ENCODE peak calls at places on chromosomes 5 and 9, in five cellular contexts. One of them, this sample, is unnamed.

GRCh38 chr5:76041863-76042262 is 41.3 kb upstream of the SV2C start:
- DNase-seq in kidney epithelial cell: no peak
- DNase-seq in IMR-90: no peak
- DNase-seq in astrocyte: no peak
- DNase-seq in lower lobe of right lung: no peak
- DNase-seq in this sample: no peak

GRCh38 chr5:84861306-84861705 is 476.6 kb upstream of the EDIL3 start:
- DNase-seq in IMR-90: peak
- DNase-seq in lower lobe of right lung: no peak
- DNase-seq in astrocyte: peak
- DNase-seq in kidney epithelial cell: no peak
- DNase-seq in this sample: no peak

GRCh38 chr9:130181645-130182044 is 9.4 kb downstream of the NCS1 start:
- DNase-seq in lower lobe of right lung: no peak
- DNase-seq in IMR-90: no peak
- DNase-seq in astrocyte: no peak
- DNase-seq in kidney epithelial cell: no peak
- DNase-seq in this sample: no peak

GRCh38 chr9:99162759-99163364 is 57.9 kb downstream of the TGFBR1 start:
- DNase-seq in lower lobe of right lung: no peak
- DNase-seq in IMR-90: peak
- DNase-seq in kidney epithelial cell: no peak
- DNase-seq in astrocyte: peak
- DNase-seq in this sample: peak

GRCh38 chr9:19781240-19781639 is 7.6 kb downstream of the SLC24A2 start:
- DNase-seq in astrocyte: no peak
- DNase-seq in kidney epithelial cell: no peak
- DNase-seq in lower lobe of right lung: no peak
- DNase-seq in IMR-90: no peak
- DNase-seq in this sample: no peak

GRCh38 chr5:154940375-154940771 is 500 bp upstream of the MRPL22 start:
- DNase-seq in kidney epithelial cell: no peak
- DNase-seq in IMR-90: no peak
- DNase-seq in lower lobe of right lung: no peak
- DNase-seq in astrocyte: no peak
- DNase-seq in this sample: no peak

GRCh38 chr5:154840435-154841272 is 9.7 kb downstream of the FAXDC2 start:
- DNase-seq in kidney epithelial cell: no peak
- DNase-seq in lower lobe of right lung: no peak
- DNase-seq in IMR-90: no peak
- DNase-seq in astrocyte: no peak
- DNase-seq in this sample: no peak

GRCh38 chr5:6379246-6379645 is 899 bp upstream of the MED10 start:
- DNase-seq in IMR-90: no peak
- DNase-seq in lower lobe of right lung: no peak
- DNase-seq in astrocyte: no peak
- DNase-seq in kidney epithelial cell: no peak
- DNase-seq in this sample: no peak

GRCh38 chr5:165334186-165334585 is 1828.8 kb downstream of the MAT2B start:
- DNase-seq in lower lobe of right lung: no peak
- DNase-seq in astrocyte: peak
- DNase-seq in IMR-90: peak
- DNase-seq in kidney epithelial cell: peak
- DNase-seq in this sample: peak

GRCh38 chr5:83987513-83988292 is 267.0 kb upstream of the HAPLN1 start:
- DNase-seq in kidney epithelial cell: no peak
- DNase-seq in IMR-90: no peak
- DNase-seq in astrocyte: no peak
- DNase-seq in lower lobe of right lung: no peak
- DNase-seq in this sample: peak

GRCh38 chr5:99948850-99949249 is 586.3 kb upstream of the FAM174A start:
- DNase-seq in kidney epithelial cell: no peak
- DNase-seq in IMR-90: no peak
- DNase-seq in astrocyte: no peak
- DNase-seq in lower lobe of right lung: no peak
- DNase-seq in this sample: no peak

GRCh38 chr9:32723801-32724200 is 59.5 kb upstream of the TMEM215 start:
- DNase-seq in astrocyte: peak
- DNase-seq in lower lobe of right lung: no peak
- DNase-seq in kidney epithelial cell: no peak
- DNase-seq in IMR-90: no peak
- DNase-seq in this sample: no peak

GRCh38 chr9:89466451-89467277 is 31.2 kb downstream of the SEMA4D start:
- DNase-seq in kidney epithelial cell: peak
- DNase-seq in lower lobe of right lung: no peak
- DNase-seq in IMR-90: no peak
- DNase-seq in astrocyte: no peak
- DNase-seq in this sample: no peak

GRCh38 chr5:133353741-133354140 is 258.6 kb downstream of the FSTL4 start:
- DNase-seq in lower lobe of right lung: no peak
- DNase-seq in astrocyte: no peak
- DNase-seq in kidney epithelial cell: no peak
- DNase-seq in IMR-90: no peak
- DNase-seq in this sample: no peak

GRCh38 chr5:159897786-159898393 is 18.4 kb upstream of the ADRA1B start:
- DNase-seq in IMR-90: no peak
- DNase-seq in kidney epithelial cell: no peak
- DNase-seq in astrocyte: no peak
- DNase-seq in lower lobe of right lung: peak
- DNase-seq in this sample: no peak

GRCh38 chr5:151288180-151288579 is 15.4 kb downstream of the SLC36A3 start:
- DNase-seq in lower lobe of right lung: no peak
- DNase-seq in kidney epithelial cell: no peak
- DNase-seq in astrocyte: no peak
- DNase-seq in IMR-90: no peak
- DNase-seq in this sample: no peak

GRCh38 chr9:15142903-15143534 is 164.0 kb downstream of the TTC39B start:
- DNase-seq in astrocyte: peak
- DNase-seq in lower lobe of right lung: no peak
- DNase-seq in kidney epithelial cell: no peak
- DNase-seq in IMR-90: peak
- DNase-seq in this sample: peak

GRCh38 chr9:100426532-100427365 is at the start of gene MSANTD3:
- DNase-seq in IMR-90: peak
- DNase-seq in astrocyte: peak
- DNase-seq in lower lobe of right lung: peak
- DNase-seq in kidney epithelial cell: no peak
- DNase-seq in this sample: peak

GRCh38 chr9:21031091-21031817 is at the start of gene HACD4:
- DNase-seq in astrocyte: peak
- DNase-seq in lower lobe of right lung: peak
- DNase-seq in IMR-90: peak
- DNase-seq in kidney epithelial cell: no peak
- DNase-seq in this sample: peak

GRCh38 chr5:72096602-72097205 is 10.6 kb upstream of the MAP1B start:
- DNase-seq in IMR-90: no peak
- DNase-seq in lower lobe of right lung: no peak
- DNase-seq in astrocyte: no peak
- DNase-seq in kidney epithelial cell: no peak
- DNase-seq in this sample: no peak

GRCh38 chr5:141662028-141662427 is 10.8 kb upstream of the FCHSD1 start:
- DNase-seq in lower lobe of right lung: no peak
- DNase-seq in astrocyte: no peak
- DNase-seq in IMR-90: no peak
- DNase-seq in kidney epithelial cell: no peak
- DNase-seq in this sample: no peak

GRCh38 chr5:95620030-95620869 is at the start of gene GPR150:
- DNase-seq in astrocyte: peak
- DNase-seq in lower lobe of right lung: peak
- DNase-seq in kidney epithelial cell: no peak
- DNase-seq in IMR-90: peak
- DNase-seq in this sample: no peak

GRCh38 chr9:114561771-114562170 is 25.8 kb upstream of the ATP6V1G1 start:
- DNase-seq in kidney epithelial cell: no peak
- DNase-seq in lower lobe of right lung: no peak
- DNase-seq in astrocyte: no peak
- DNase-seq in IMR-90: no peak
- DNase-seq in this sample: no peak

GRCh38 chr9:114086607-114087006 is 8.5 kb upstream of the AMBP start:
- DNase-seq in astrocyte: no peak
- DNase-seq in IMR-90: no peak
- DNase-seq in kidney epithelial cell: no peak
- DNase-seq in lower lobe of right lung: no peak
- DNase-seq in this sample: no peak

GRCh38 chr9:82491604-82492003 is 503.0 kb downstream of the SPATA31D1 start:
- DNase-seq in IMR-90: peak
- DNase-seq in lower lobe of right lung: no peak
- DNase-seq in kidney epithelial cell: no peak
- DNase-seq in astrocyte: peak
- DNase-seq in this sample: peak

GRCh38 chr9:92426501-92426900 is 2.2 kb upstream of the OMD start:
- DNase-seq in astrocyte: no peak
- DNase-seq in lower lobe of right lung: no peak
- DNase-seq in IMR-90: no peak
- DNase-seq in kidney epithelial cell: no peak
- DNase-seq in this sample: no peak

GRCh38 chr5:151157426-151158286 is at the start of gene ANXA6:
- DNase-seq in lower lobe of right lung: peak
- DNase-seq in astrocyte: peak
- DNase-seq in IMR-90: peak
- DNase-seq in kidney epithelial cell: peak
- DNase-seq in this sample: peak

DNA sequence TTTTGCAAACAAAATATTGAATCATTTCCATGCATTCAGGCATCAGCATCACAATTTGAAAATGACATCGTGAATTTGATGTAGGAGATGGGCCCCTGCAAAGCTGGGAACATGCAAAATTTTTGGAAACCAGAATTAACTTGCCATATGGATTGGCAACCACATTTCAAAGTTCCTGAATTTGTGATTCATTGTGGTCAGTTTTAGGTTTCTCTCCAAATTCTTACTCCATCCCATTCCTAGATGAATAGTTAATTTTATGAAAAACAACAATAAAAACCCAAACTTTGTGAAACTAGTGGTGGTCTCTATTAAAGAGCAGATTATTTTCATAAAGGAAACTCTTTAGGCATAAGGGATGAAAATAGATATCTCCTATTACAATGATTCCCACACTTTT is 107.8 kb upstream of the SLIT3 start:
- DNase-seq in IMR-90: no peak
- DNase-seq in kidney epithelial cell: no peak
- DNase-seq in astrocyte: peak
- DNase-seq in lower lobe of right lung: no peak
- DNase-seq in this sample: no peak
- H3K4me3 ChIP-seq in IMR-90: no peak
- H3K4me3 ChIP-seq in kidney epithelial cell: no peak
- H3K4me3 ChIP-seq in astrocyte: no peak
- H3K4me3 ChIP-seq in lower lobe of right lung: no peak
- H3K4me3 ChIP-seq in this sample: no peak

GRCh38 chr9:134533850-134534585 is 107.6 kb upstream of the COL5A1 start:
- DNase-seq in IMR-90: peak
- DNase-seq in lower lobe of right lung: no peak
- DNase-seq in astrocyte: peak
- DNase-seq in kidney epithelial cell: no peak
- DNase-seq in this sample: no peak

GRCh38 chr9:134530724-134531123 is 110.9 kb upstream of the COL5A1 start:
- DNase-seq in lower lobe of right lung: no peak
- DNase-seq in astrocyte: no peak
- DNase-seq in IMR-90: no peak
- DNase-seq in kidney epithelial cell: no peak
- DNase-seq in this sample: no peak

GRCh38 chr9:134534661-134535080 is 106.9 kb upstream of the COL5A1 start:
- DNase-seq in kidney epithelial cell: no peak
- DNase-seq in IMR-90: peak
- DNase-seq in lower lobe of right lung: no peak
- DNase-seq in astrocyte: peak
- DNase-seq in this sample: no peak

GRCh38 chr9:134532084-134532483 is 109.5 kb upstream of the COL5A1 start:
- DNase-seq in astrocyte: no peak
- DNase-seq in lower lobe of right lung: no peak
- DNase-seq in kidney epithelial cell: no peak
- DNase-seq in IMR-90: no peak
- DNase-seq in this sample: no peak

DNA sequence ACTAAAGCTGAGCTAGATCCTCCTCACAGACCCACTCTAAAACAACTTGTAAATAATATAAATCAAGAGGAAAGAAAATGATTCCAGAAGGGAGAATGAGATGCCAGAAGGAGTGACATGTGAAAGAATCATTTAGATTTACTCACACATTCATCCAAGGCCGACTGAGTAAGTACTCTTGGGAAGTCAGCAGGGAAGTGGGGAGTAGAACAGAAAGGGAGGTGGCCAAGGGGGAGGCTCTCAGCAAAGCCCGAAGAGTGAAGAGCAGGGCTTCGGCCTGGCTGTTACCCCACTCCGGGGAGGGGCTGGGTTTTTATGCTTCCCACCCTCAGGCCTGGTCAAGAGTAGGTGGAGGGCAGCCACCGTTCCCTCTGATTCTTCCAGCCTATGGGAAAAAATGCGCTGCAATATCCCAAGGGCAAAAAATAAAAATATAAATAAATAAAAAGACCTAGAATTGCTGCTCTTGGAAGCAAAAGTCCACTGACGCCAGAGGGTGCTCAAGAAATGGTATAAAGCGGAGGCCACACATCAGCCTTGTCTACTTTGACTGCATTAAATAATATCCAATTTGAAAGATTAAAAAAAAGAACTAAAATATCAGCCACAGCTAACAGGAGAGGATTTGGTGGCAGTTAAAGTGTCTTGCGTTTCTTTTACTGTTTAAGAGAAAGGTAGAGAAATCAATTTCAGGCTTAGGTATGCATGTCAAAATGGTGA is 110.2 kb upstream of the COL5A1 start:
- DNase-seq in kidney epithelial cell: no peak
- DNase-seq in astrocyte: no peak
- DNase-seq in lower lobe of right lung: no peak
- DNase-seq in IMR-90: no peak
- DNase-seq in this sample: peak
- TF ChIP-seq CTCF in kidney epithelial cell: no peak
- TF ChIP-seq CTCF in astrocyte: no peak
- TF ChIP-seq CTCF in lower lobe of right lung: no peak
- TF ChIP-seq CTCF in IMR-90: no peak
- TF ChIP-seq CTCF in this sample: peak

DNA sequence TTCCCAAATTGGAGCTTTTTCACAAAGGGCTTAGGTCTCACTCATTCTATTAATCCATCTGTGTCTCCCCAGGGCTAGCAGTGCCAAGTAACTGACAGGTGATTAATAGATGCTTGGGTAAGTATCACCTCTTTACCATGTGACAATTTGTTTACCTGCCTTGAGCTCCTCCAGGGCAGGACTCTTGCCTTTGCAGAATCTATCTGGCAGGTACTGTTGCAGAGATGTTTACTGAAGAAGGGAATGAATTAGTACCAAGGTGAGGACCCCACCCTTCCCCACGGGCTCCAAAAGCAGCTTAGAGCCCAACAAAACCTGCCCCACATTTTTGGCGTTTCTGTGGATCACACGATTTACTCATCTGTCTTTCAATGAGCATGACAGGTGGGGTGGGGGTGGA is 698 bp upstream of the TGFBI start:
- DNase-seq in astrocyte: no peak
- DNase-seq in IMR-90: no peak
- DNase-seq in kidney epithelial cell: no peak
- DNase-seq in lower lobe of right lung: no peak
- DNase-seq in this sample: no peak
- H3K4me3 ChIP-seq in astrocyte: peak
- H3K4me3 ChIP-seq in IMR-90: no peak
- H3K4me3 ChIP-seq in kidney epithelial cell: no peak
- H3K4me3 ChIP-seq in lower lobe of right lung: no peak
- H3K4me3 ChIP-seq in this sample: no peak

GRCh38 chr9:131432597-131433301 is 38.9 kb downstream of the PRRC2B start:
- DNase-seq in astrocyte: peak
- DNase-seq in lower lobe of right lung: no peak
- DNase-seq in IMR-90: peak
- DNase-seq in kidney epithelial cell: peak
- DNase-seq in this sample: peak
- TF ChIP-seq CTCF in astrocyte: no peak
- TF ChIP-seq CTCF in lower lobe of right lung: no peak
- TF ChIP-seq CTCF in IMR-90: no peak
- TF ChIP-seq CTCF in kidney epithelial cell: no peak
- TF ChIP-seq CTCF in this sample: no peak

This sample was measured in fibroblast of the aortic adventitia.